ENCODE peak calls at places on chromosomes 12 and 14, in seven cellular contexts. G, B, H, V, Y, T and S are unnamed samples.

GRCh38 chr12:29256598-29256997 is 107.5 kb downstream of the FAR2 start:
- DNase-seq in H (no peak), V (no peak), T (no peak), B (no peak), G (no peak), Y (no peak), S (no peak)

GRCh38 chr12:51915951-51916350 is 8.6 kb downstream of the ACVRL1 start:
- DNase-seq in G (no peak), B (no peak), Y (no peak), T (no peak), V (no peak), H (no peak), S (no peak)

GRCh38 chr14:36514278-36515104 is 5.5 kb downstream of the NKX2-1 start:
- DNase-seq in G (no peak), Y (no peak), H (peak; percentile 64), V (no peak), B (no peak), T (peak; percentile 62), S (no peak)

GRCh38 chr12:65828711-65829339 is 4.5 kb downstream of the HMGA2 start:
- DNase-seq in H (no peak), Y (no peak), T (no peak), B (no peak), G (no peak), V (no peak), S (no peak)

GRCh38 chr12:3371018-3371417 is 120.0 kb upstream of the PRMT8 start:
- DNase-seq in B (no peak), V (no peak), G (no peak), T (peak; percentile 72), Y (no peak), H (no peak), S (no peak)

GRCh38 chr14:104600141-104600643 is 4.4 kb downstream of the TMEM179 start:
- DNase-seq in T (no peak), Y (no peak), V (peak; percentile 24), B (no peak), G (no peak), H (no peak), S (peak; percentile 59)

GRCh38 chr12:12323606-12324005 is 26.4 kb downstream of the MANSC1 start:
- DNase-seq in T (no peak), V (peak; percentile 87), H (no peak), B (no peak), Y (no peak), G (no peak), S (no peak)

GRCh38 chr14:58138065-58138718 is 13.8 kb downstream of the ARMH4 start:
- DNase-seq in V (no peak), B (no peak), T (no peak), Y (no peak), H (no peak), G (no peak), S (no peak)

GRCh38 chr12:26469801-26470200 is 274.4 kb downstream of the SSPN start:
- DNase-seq in G (no peak), T (no peak), H (no peak), B (no peak), Y (no peak), V (no peak), S (no peak)

GRCh38 chr14:62189698-62190097 is 427.5 kb downstream of the SNAPC1 start:
- DNase-seq in B (no peak), Y (no peak), V (no peak), H (no peak), G (no peak), T (no peak), S (no peak)

GRCh38 chr14:93040443-93040842 is 75.3 kb downstream of the ITPK1 start:
- DNase-seq in B (no peak), G (no peak), H (no peak), Y (no peak), T (no peak), V (no peak), S (no peak)

GRCh38 chr12:88600272-88600671 is 20.0 kb upstream of the KITLG start:
- DNase-seq in G (no peak), V (peak; percentile 73), H (no peak), B (no peak), T (no peak), Y (peak; percentile 57), S (peak; percentile 6)

GRCh38 chr12:121239335-121239678 is 29.4 kb downstream of the P2RX4 start:
- DNase-seq in G (no peak), T (no peak), B (no peak), V (no peak), Y (no peak), H (no peak), S (no peak)

GRCh38 chr12:97167598-97167997 is 260.5 kb downstream of the NEDD1 start:
- DNase-seq in T (no peak), H (no peak), V (peak; percentile 33), B (no peak), Y (no peak), G (no peak), S (no peak)

GRCh38 chr12:104866286-104866685 is 91.8 kb downstream of the SLC41A2 start:
- DNase-seq in B (no peak), G (no peak), V (no peak), T (no peak), H (no peak), Y (no peak), S (no peak)

GRCh38 chr14:22046063-22046462 is 372.4 kb upstream of the OR4E1 start:
- DNase-seq in B (no peak), G (no peak), H (no peak), Y (no peak), T (no peak), V (no peak), S (no peak)

GRCh38 chr12:48881652-48882324 is 16.1 kb upstream of the RND1 start:
- DNase-seq in T (no peak), V (no peak), Y (no peak), G (no peak), B (no peak), H (no peak), S (no peak)

GRCh38 chr12:51011960-51012359 is 14.2 kb downstream of the SLC11A2 start:
- DNase-seq in Y (no peak), G (no peak), B (no peak), H (peak; percentile 32), T (no peak), V (peak; percentile 41), S (no peak)

GRCh38 chr12:29726321-29726692 is 57.4 kb downstream of the TMTC1 start:
- DNase-seq in Y (no peak), T (no peak), H (no peak), V (no peak), G (no peak), B (no peak), S (no peak)

GRCh38 chr14:23953464-23954278 is at the start of gene DHRS4:
- DNase-seq in B (peak; percentile 70), H (peak; percentile 85), T (peak; percentile 73), V (peak; percentile 56), Y (peak; percentile 43), G (peak; percentile 62), S (peak; percentile 65)

GRCh38 chr12:15966426-15966825 is 55.3 kb downstream of the DERA start:
- DNase-seq in G (no peak), V (peak; percentile 70), Y (no peak), B (no peak), T (no peak), H (no peak), S (no peak)

GRCh38 chr12:68641138-68641537 is 30.4 kb downstream of the RAP1B start:
- DNase-seq in V (no peak), G (peak; percentile 25), B (peak; percentile 14), T (no peak), H (no peak), Y (no peak), S (no peak)

GRCh38 chr12:9509464-9510166 is 98.1 kb downstream of the KLRB1 start:
- DNase-seq in H (no peak), B (no peak), V (no peak), T (no peak), Y (peak; percentile 0), G (no peak), S (no peak)

GRCh38 chr12:1552978-1553471 is 41.4 kb downstream of the FBXL14 start:
- DNase-seq in H (no peak), V (no peak), G (no peak), T (no peak), B (no peak), Y (peak; percentile 36), S (no peak)

GRCh38 chr14:61217516-61217915 is 63.6 kb downstream of the TMEM30B start:
- DNase-seq in G (no peak), Y (no peak), B (no peak), T (no peak), H (no peak), V (no peak), S (no peak)